ENCODE peak calls at places on chromosomes 13 and 19, in six cellular contexts. G is right lobe of liver, Z is ovary, R is breast epithelium, B is prostate gland, X is heart left ventricle. Q is an unnamed sample.

GRCh38 chr13:98674968-98675528 is 77.4 kb downstream of the SLC15A1 start:
- DNase-seq in G (no peak), X (no peak), Z (no peak), B (no peak), R (no peak), Q (no peak)

GRCh38 chr13:34731486-34731885 is 210.6 kb upstream of the NBEA start:
- DNase-seq in R (no peak), G (no peak), Z (no peak), B (no peak), X (no peak), Q (no peak)

GRCh38 chr13:91058066-91058465 is 289.4 kb upstream of the MIR17HG start:
- DNase-seq in Z (no peak), X (no peak), R (no peak), B (no peak), G (no peak), Q (no peak)

GRCh38 chr19:41753936-41754529 is 1.3 kb upstream of the CEACAM6 start:
- DNase-seq in B (peak), R (no peak), X (no peak), G (no peak), Z (no peak), Q (no peak)

GRCh38 chr13:71874490-71874889 is 7.5 kb upstream of the DACH1 start:
- DNase-seq in B (peak), Z (no peak), R (no peak), G (no peak), X (no peak), Q (no peak)

GRCh38 chr19:8831832-8832131 is 322 bp downstream of the ZNF558 start:
- DNase-seq in R (no peak), X (no peak), B (no peak), Z (no peak), G (no peak), Q (no peak)

GRCh38 chr13:28047784-28048388 is 52.5 kb downstream of the FLT3 start:
- DNase-seq in G (no peak), B (no peak), X (no peak), R (no peak), Z (no peak), Q (no peak)

GRCh38 chr13:50085063-50085462 is 69.8 kb downstream of the KCNRG start:
- DNase-seq in Z (no peak), B (no peak), G (no peak), X (no peak), R (no peak), Q (no peak)

GRCh38 chr19:28264556-28264955 is 948.4 kb downstream of the UQCRFS1 start:
- DNase-seq in R (no peak), G (no peak), Z (no peak), X (no peak), B (no peak), Q (no peak)

GRCh38 chr19:49555600-49556411 is 24.6 kb downstream of the NOSIP start:
- DNase-seq in G (peak), Z (peak), X (peak), B (no peak), R (no peak), Q (peak)

GRCh38 chr13:39016789-39017188 is 21.1 kb downstream of the PROSER1 start:
- DNase-seq in B (no peak), R (no peak), Z (no peak), X (no peak), G (no peak), Q (no peak)

GRCh38 chr13:23876265-23876664 is 12.9 kb downstream of the MIPEP start:
- DNase-seq in R (no peak), Z (no peak), B (no peak), X (no peak), G (no peak), Q (no peak)

GRCh38 chr19:44891016-44891882 is at the start of gene TOMM40:
- DNase-seq in G (peak), X (peak), B (no peak), R (no peak), Z (peak), Q (no peak)

GRCh38 chr19:35249146-35249847 is 495 bp downstream of the LSR start:
- DNase-seq in X (no peak), B (peak), Z (no peak), G (no peak), R (no peak), Q (no peak)

GRCh38 chr13:27721681-27722080 is 70.6 kb upstream of the GSX1 start:
- DNase-seq in G (no peak), Z (no peak), X (no peak), B (no peak), R (no peak), Q (no peak)

GRCh38 chr13:79522583-79522982 is 41.6 kb downstream of the NDFIP2 start:
- DNase-seq in R (no peak), Z (no peak), X (no peak), B (no peak), G (no peak), Q (no peak)

GRCh38 chr13:51370116-51370515 is 30.6 kb downstream of the SERPINE3 start:
- DNase-seq in Z (no peak), R (no peak), X (no peak), G (no peak), B (no peak), Q (no peak)

GRCh38 chr13:20425819-20426219 is 99.8 kb downstream of the CRYL1 start:
- DNase-seq in R (no peak), G (no peak), Z (no peak), X (no peak), B (no peak), Q (no peak)

GRCh38 chr13:35810286-35810685 is 320.9 kb downstream of the DCLK1 start:
- DNase-seq in G (no peak), B (no peak), X (no peak), R (no peak), Z (no peak), Q (no peak)

GRCh38 chr13:95607363-95607762 is 37.1 kb downstream of the DZIP1 start:
- DNase-seq in G (no peak), X (no peak), B (no peak), R (no peak), Z (no peak), Q (peak)

GRCh38 chr13:97388385-97388784 is 45.6 kb upstream of the RAP2A start:
- DNase-seq in Z (no peak), B (no peak), R (no peak), X (no peak), G (no peak), Q (no peak)

GRCh38 chr19:12578641-12579040 is 27.4 kb upstream of the ZNF564 start:
- DNase-seq in Z (no peak), X (no peak), G (no peak), B (no peak), R (no peak), Q (no peak)

GRCh38 chr13:61162636-61163035 is 253.0 kb downstream of the PCDH20 start:
- DNase-seq in Z (no peak), X (no peak), G (no peak), R (no peak), B (no peak), Q (no peak)

GRCh38 chr13:91280806-91281205 is 66.7 kb upstream of the MIR17HG start:
- DNase-seq in G (no peak), X (no peak), B (no peak), R (no peak), Z (no peak), Q (no peak)

GRCh38 chr13:23771966-23772365 is 117.2 kb downstream of the MIPEP start:
- DNase-seq in X (no peak), Z (no peak), R (no peak), G (no peak), B (no peak), Q (no peak)

GRCh38 chr19:1590641-1591397 is 1.8 kb downstream of the MBD3 start:
- DNase-seq in B (no peak), R (no peak), G (no peak), Z (no peak), X (no peak), Q (no peak)
- TF ChIP-seq POLR2A in B (no peak), R (no peak), G (no peak), Z (no peak), X (no peak), Q (peak)

DNA sequence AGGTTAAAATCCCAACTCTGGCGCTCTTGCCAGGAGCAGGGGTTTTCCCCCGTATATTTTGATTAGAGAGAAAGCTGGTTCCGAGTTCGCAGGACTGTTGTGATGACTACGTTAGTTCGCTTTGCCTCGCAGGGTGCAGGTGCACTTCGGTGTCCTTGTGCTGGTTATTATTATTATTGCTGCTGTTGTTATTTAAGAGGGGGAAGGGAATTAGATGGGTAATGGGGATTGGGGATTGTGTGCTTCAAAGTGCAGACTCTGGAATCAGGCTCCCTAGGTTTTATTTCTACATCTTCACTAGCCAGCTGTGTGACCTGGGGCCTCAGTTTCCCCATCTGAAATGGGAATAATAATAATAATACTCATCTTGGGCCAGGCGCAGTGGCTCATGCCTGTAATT is 15.2 kb downstream of the ACP7 start:
- DNase-seq in G (no peak), B (no peak), Z (no peak), R (no peak), X (no peak), Q (no peak)
- TF ChIP-seq POLR2A in G (no peak), B (no peak), Z (no peak), R (no peak), X (no peak), Q (no peak)

DNA sequence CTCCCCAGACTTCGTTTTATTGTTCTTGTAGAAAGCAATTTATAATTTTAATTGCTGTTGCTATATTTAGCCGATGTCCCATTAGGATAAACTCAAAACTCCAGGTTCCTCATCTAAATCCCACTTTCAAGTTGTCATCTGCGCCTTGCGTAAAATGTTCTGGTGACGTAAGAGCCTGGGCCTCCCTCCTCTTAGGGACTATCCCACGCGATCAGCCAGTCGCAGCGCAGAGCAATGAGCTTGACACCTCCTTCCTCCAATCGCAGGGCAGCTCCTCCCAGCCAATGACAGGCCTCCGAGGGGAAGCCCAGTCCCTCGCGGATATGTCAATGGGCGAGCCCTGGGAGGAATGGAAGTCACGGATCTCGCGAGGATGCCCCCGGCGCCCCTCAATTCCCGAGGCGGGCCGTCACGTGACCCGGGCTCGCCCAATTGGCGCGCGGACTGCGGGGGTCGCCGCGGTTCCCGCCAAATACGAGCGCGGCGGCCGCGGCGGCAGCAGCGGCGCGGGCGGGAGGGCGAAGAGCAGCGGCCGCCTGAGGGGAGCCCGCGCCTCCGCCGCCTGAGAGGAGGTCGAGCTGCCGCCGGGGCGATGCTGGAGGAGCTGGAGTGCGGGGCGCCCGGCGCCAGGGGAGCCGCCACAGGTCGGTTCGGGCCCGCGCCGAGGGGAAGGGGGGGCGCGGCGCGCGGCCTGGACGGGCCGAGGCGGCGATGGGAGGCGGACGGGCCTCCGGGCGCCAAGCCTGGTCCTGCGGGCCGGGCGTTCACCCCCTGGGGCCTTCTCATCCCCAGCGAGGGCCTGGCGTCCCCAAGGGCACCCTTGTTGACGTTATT is at the start of gene CHAF1A:
- DNase-seq in X (peak), G (peak), Z (peak), B (peak), R (peak), Q (peak)
- TF ChIP-seq POLR2A in X (peak), G (peak), Z (peak), B (peak), R (no peak), Q (peak)

DNA sequence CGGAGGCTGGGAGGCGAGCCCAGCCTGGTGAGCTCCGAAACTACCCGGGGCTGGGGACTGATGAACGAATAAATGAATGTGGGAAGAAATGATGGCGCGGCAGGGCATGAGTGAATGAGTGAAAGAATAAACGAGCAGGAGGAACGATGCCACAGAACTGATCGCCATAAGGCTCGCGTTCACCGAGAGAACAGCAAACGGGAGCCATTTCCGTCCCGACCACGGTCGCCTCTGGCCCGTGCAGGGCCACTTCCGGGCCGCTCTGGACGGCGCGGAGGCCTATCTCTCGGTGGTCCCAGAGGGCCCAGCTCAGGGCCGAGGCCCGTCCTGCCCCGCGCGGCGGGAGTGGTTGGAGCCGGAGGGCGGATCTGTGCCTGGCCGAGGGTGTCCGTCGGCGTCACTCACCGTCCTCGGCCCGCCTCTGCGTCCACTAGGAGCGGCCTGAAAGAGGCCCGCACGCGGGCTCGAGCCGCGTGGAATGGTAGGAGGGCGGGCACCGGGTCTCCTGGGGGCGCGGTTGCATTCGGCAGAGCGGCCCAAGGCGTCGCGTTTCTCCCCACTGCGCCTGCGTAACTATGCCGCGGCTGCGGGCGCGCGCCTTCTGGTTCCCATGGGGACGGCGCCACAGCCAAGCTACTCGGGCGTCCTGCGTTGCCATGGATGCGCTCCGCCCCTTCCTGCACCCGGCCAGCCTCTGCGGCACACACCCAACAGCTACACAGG is at the start of gene ZNF497:
- DNase-seq in X (peak), G (peak), R (peak), Z (peak), B (peak), Q (peak)
- TF ChIP-seq POLR2A in X (no peak), G (peak), R (peak), Z (peak), B (peak), Q (peak)

DNA sequence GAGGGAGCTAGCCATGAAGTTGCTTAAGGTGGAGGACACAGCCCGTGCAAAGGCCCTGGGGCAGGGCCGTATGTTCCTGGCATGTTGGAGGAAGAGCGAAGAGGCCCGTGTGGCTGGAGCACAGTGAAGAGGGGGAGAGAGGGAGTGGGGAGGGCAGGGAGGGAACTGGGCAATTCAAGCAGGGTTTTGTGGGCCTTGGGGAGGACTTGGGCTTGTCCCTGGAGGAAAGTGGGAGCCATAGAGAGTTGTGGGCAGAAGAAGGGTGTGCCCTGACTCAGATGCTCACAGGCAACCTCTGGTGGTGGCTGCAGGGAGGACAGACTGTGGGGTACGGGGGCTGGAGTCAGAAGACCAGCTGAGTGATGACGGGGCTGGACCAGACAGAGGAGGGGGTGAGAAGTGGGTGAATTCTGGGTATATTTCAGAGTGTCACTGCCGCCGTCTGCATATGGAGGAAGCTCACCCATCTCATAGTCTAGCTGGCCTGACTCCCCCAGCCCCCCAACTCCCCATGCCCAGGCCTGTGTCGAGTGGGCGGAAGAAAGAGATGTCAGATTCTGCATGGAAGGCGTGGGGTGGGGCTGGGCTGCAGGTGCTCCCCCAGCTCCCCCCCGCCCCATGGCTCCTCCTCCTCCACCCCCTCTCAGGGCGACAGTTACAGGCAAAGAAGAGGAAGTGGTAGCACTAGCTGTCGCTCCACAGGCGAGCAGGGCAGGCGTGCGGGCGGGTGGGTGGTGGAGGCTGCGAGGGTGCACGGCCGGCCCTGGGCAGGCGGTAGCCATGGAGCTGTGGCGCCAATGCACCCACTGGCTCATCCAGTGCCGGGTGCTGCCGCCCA is at the start of gene VAV1:
- DNase-seq in X (peak), Z (no peak), B (peak), G (peak), R (no peak), Q (no peak)
- TF ChIP-seq POLR2A in X (no peak), Z (no peak), B (peak), G (no peak), R (no peak), Q (no peak)

GRCh38 chr19:38500450-38500849 is 67.0 kb downstream of the RYR1 start:
- DNase-seq in X (no peak), R (no peak), G (no peak), B (no peak), Z (no peak), Q (no peak)

GRCh38 chr19:38496603-38497487 is 63.4 kb downstream of the RYR1 start:
- DNase-seq in R (no peak), B (no peak), Z (peak), X (peak), G (no peak), Q (no peak)

GRCh38 chr19:38499532-38499931 is 66.0 kb downstream of the RYR1 start:
- DNase-seq in R (no peak), G (no peak), Z (no peak), B (no peak), X (no peak), Q (no peak)

GRCh38 chr19:38496116-38496515 is 62.6 kb downstream of the RYR1 start:
- DNase-seq in G (no peak), B (no peak), Z (no peak), R (no peak), X (no peak), Q (no peak)

DNA sequence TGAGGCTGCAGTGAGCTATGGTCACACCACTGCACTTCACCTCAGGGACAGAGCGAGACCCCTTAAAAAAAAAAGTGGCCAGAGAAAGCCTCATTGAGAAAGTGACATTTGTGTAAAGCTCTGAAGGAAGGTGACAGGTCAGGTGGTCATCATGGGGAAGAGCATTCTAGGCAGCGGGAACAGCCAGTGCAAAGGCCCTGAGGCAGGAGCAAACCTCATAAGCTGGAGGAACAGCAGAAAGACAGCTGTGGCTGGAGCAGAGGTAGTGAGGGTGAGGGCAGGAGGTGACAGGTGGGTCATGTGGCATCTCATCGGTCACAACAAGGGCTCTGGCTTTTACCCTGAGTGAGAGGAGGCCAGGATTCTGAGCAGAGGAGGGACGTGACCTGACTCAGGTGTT is 64.4 kb downstream of the RYR1 start:
- DNase-seq in R (no peak), B (no peak), G (no peak), Z (no peak), X (no peak), Q (no peak)
- TF ChIP-seq POLR2A in R (no peak), B (no peak), G (no peak), Z (no peak), X (no peak), Q (no peak)

GRCh38 chr19:52897149-52897935 is at the start of gene ZNF320:
- DNase-seq in G (peak), Z (peak), X (peak), R (peak), B (peak), Q (peak)
- TF ChIP-seq POLR2A in G (peak), Z (peak), X (peak), R (peak), B (peak), Q (peak)

GRCh38 chr19:10839071-10840050 is 3.3 kb upstream of the TMED1 start:
- DNase-seq in G (no peak), Z (no peak), R (no peak), B (no peak), X (no peak), Q (no peak)

GRCh38 chr19:10836478-10837325 is 690 bp upstream of the TMED1 start:
- DNase-seq in G (peak), X (peak), R (no peak), Z (peak), B (no peak), Q (no peak)

GRCh38 chr19:10835089-10835753 is 791 bp downstream of the TMED1 start:
- DNase-seq in B (peak), R (peak), X (no peak), G (no peak), Z (no peak), Q (no peak)

GRCh38 chr19:10835754-10836477 is at the start of gene TMED1:
- DNase-seq in B (peak), Z (peak), X (peak), R (peak), G (peak), Q (peak)

GRCh38 chr19:10838377-10838776 is 2.4 kb upstream of the TMED1 start:
- DNase-seq in X (no peak), G (no peak), B (no peak), R (no peak), Z (no peak), Q (no peak)
- TF ChIP-seq POLR2A in X (no peak), G (no peak), B (no peak), R (no peak), Z (no peak), Q (no peak)

Q was measured in H54.